ENCODE peak calls at places on chromosomes 16 and 17, in five cellular contexts. A is AG08396; B is activated CD4-positive, alpha-beta T cell treated with anti-CD3 and anti-CD28 coated beads, Interleukin-2, amount 10 ng/mL, durations not matched to agents 7 days and 5 days; X is effector memory CD8-positive, alpha-beta T cell; V is nephron progenitor cell. L is an unnamed sample.

GRCh38 chr17:20097362-20097761 is 88.2 kb downstream of the SPECC1 start:
- DNase-seq in A (no peak), B (no peak), X (no peak), V (no peak), L (no peak)

GRCh38 chr17:2174471-2175293 is 119.8 kb downstream of the HIC1 start:
- DNase-seq in A (peak), B (no peak), X (no peak), V (peak), L (no peak)

GRCh38 chr17:43556292-43556691 is 10.2 kb upstream of the ETV4 start:
- DNase-seq in A (peak), B (no peak), X (no peak), V (peak), L (peak)

GRCh38 chr16:10988164-10988803 is 43.9 kb downstream of the CLEC16A start:
- DNase-seq in A (no peak), B (peak), X (no peak), V (no peak), L (no peak)

GRCh38 chr17:67017895-67018294 is 26.5 kb upstream of the CACNG1 start:
- DNase-seq in A (no peak), B (no peak), X (no peak), V (no peak), L (no peak)

GRCh38 chr17:17351356-17351891 is 48.3 kb downstream of the NT5M start:
- DNase-seq in A (no peak), B (no peak), X (no peak), V (no peak), L (no peak)

GRCh38 chr17:77884019-77884418 is 74.5 kb upstream of the TNRC6C start:
- DNase-seq in A (no peak), B (peak), X (no peak), V (peak), L (no peak)

GRCh38 chr17:340074-340473 is 12.5 kb downstream of the RPH3AL start:
- DNase-seq in A (no peak), B (no peak), X (no peak), V (no peak), L (no peak)

GRCh38 chr17:11797803-11798202 is 199.5 kb downstream of the ZNF18 start:
- DNase-seq in A (no peak), B (no peak), X (no peak), V (no peak), L (no peak)

GRCh38 chr16:57801098-57801855 is 1.0 kb downstream of the KIFC3 start:
- DNase-seq in A (peak), B (no peak), X (no peak), V (no peak), L (no peak)

GRCh38 chr16:49590166-49590871 is 216.7 kb downstream of the C16orf78 start:
- DNase-seq in A (no peak), B (no peak), X (no peak), V (no peak), L (no peak)

GRCh38 chr17:74213897-74214386 is 571 bp downstream of the TTYH2 start:
- DNase-seq in A (no peak), B (no peak), X (no peak), V (no peak), L (no peak)

GRCh38 chr16:12628526-12628925 is 175.2 kb downstream of the CPPED1 start:
- DNase-seq in A (no peak), B (no peak), X (no peak), V (no peak), L (no peak)

GRCh38 chr17:75307957-75308731 is 18.9 kb upstream of the SLC25A19 start:
- DNase-seq in A (no peak), B (no peak), X (no peak), V (no peak), L (no peak)

GRCh38 chr16:73878616-73879015 is 418.0 kb upstream of the PSMD7 start:
- DNase-seq in A (peak), B (no peak), X (no peak), V (peak), L (no peak)

GRCh38 chr17:75763269-75763607 is 1.8 kb downstream of the GALK1 start:
- DNase-seq in A (no peak), B (no peak), X (no peak), V (no peak), L (no peak)

GRCh38 chr16:1749152-1750117 is 21.9 kb downstream of the NME3 start:
- DNase-seq in A (peak), B (no peak), X (no peak), V (no peak), L (no peak)

GRCh38 chr16:8686879-8687278 is 12.5 kb downstream of the ABAT start:
- DNase-seq in A (no peak), B (no peak), X (no peak), V (no peak), L (no peak)